ENCODE peak calls at places on chromosomes 13 and 19, in four cellular contexts. R, U, K and H are unnamed samples.
A peak's percentile ranks its signal among the peaks of the same experiment; 100 is the strongest.

GRCh38 chr13:112723771-112724170 is 33.9 kb downstream of the ATP11A start:
- DNase-seq in R (no peak), U (no peak), K (no peak), H (no peak)

GRCh38 chr13:25980255-25980654 is 71.6 kb downstream of the SHISA2 start:
- DNase-seq in R (no peak), U (no peak), K (peak; percentile 29), H (no peak)

GRCh38 chr13:37899753-37900152 is 30.2 kb upstream of the TRPC4 start:
- DNase-seq in R (no peak), U (no peak), K (no peak), H (no peak)

GRCh38 chr19:2517881-2518601 is 42.1 kb downstream of the GADD45B start:
- DNase-seq in R (no peak), U (no peak), K (no peak), H (no peak)

GRCh38 chr19:45577111-45577905 is 7.3 kb downstream of the OPA3 start:
- DNase-seq in R (peak; percentile 57), U (peak; percentile 69), K (peak; percentile 89), H (no peak)

GRCh38 chr13:94641432-94641941 is 39.8 kb downstream of the GPR180 start:
- DNase-seq in R (no peak), U (no peak), K (peak; percentile 79), H (peak; percentile 23)

GRCh38 chr13:91308299-91308698 is 39.2 kb upstream of the MIR17HG start:
- DNase-seq in R (no peak), U (no peak), K (no peak), H (no peak)

GRCh38 chr13:102091231-102091630 is 310.6 kb downstream of the FGF14 start:
- DNase-seq in R (no peak), U (no peak), K (no peak), H (no peak)

GRCh38 chr19:34253711-34254551 is 423 bp upstream of the GARRE1 start:
- DNase-seq in R (peak; percentile 90), U (peak; percentile 91), K (peak; percentile 79), H (no peak)

GRCh38 chr13:47801555-47801954 is 199.5 kb downstream of the SUCLA2 start:
- DNase-seq in R (no peak), U (no peak), K (no peak), H (no peak)

GRCh38 chr19:13060233-13060963 is 42.3 kb downstream of the LYL1 start:
- DNase-seq in R (peak; percentile 50), U (peak; percentile 83), K (peak; percentile 40), H (peak; percentile 66)

GRCh38 chr13:44068169-44068568 is 188.5 kb downstream of the LACC1 start:
- DNase-seq in R (no peak), U (no peak), K (peak; percentile 19), H (no peak)

GRCh38 chr19:41734585-41734984 is 20.7 kb upstream of the CEACAM6 start:
- DNase-seq in R (no peak), U (no peak), K (no peak), H (no peak)

GRCh38 chr13:28268800-28269223 is 130.5 kb downstream of the PAN3 start:
- DNase-seq in R (no peak), U (no peak), K (no peak), H (no peak)

GRCh38 chr13:69970521-69970920 is 137.1 kb upstream of the ATXN8OS start:
- DNase-seq in R (no peak), U (no peak), K (no peak), H (peak; percentile 27)